ENCODE peak calls at places on chromosomes 3 and 15, in nine cellular contexts. O is HS-5; X is 8988T; S is cerebellar cortex; G is cerebellum; M is PC-3; H is BE2C; C is stomach; K is stimulated activated CD4-positive, alpha-beta T cell treated with anti-CD3 and anti-CD28 coated beads, Interleukin-12 subunit alpha, Interleukin-12 subunit beta, amount 100 ng/mL, for 24 hours. L is an unnamed sample.
A peak's percentile ranks its signal among the peaks of the same experiment; 100 is the strongest.

GRCh38 chr3:4752201-4753072 is 226.8 kb upstream of the BHLHE40 start:
- DNase-seq in H (no peak), C (no peak), O (no peak), S (no peak), X (no peak), K (no peak), M (no peak), G (no peak), L (no peak)

GRCh38 chr3:107521466-107522059 is 1.2 kb upstream of the BBX start:
- DNase-seq in X (no peak), K (no peak), C (no peak), G (no peak), S (no peak), H (no peak), O (no peak), M (no peak), L (peak; percentile 59)

GRCh38 chr3:66442254-66443249 is 58.3 kb downstream of the LRIG1 start:
- DNase-seq in H (peak; percentile 61), G (peak; percentile 55), M (peak; percentile 30), K (no peak), O (no peak), X (no peak), C (peak; percentile 81), S (peak; percentile 47), L (no peak)

GRCh38 chr3:78670087-78670486 is 1097.7 kb downstream of the ROBO1 start:
- DNase-seq in G (no peak), X (no peak), M (no peak), O (no peak), S (no peak), H (no peak), K (no peak), C (no peak), L (no peak)

GRCh38 chr3:48960841-48961413 is 29.1 kb upstream of the P4HTM start:
- DNase-seq in G (no peak), S (no peak), X (no peak), H (no peak), M (no peak), K (no peak), C (no peak), O (no peak), L (no peak)

GRCh38 chr3:54120657-54121403 is 1.5 kb upstream of the CACNA2D3 start:
- DNase-seq in K (no peak), M (no peak), H (peak; percentile 38), O (no peak), G (no peak), X (no peak), S (no peak), C (peak; percentile 27), L (peak; percentile 59)

GRCh38 chr3:45940004-45940780 is 3.1 kb upstream of the CXCR6 start:
- DNase-seq in X (no peak), K (no peak), M (no peak), G (no peak), H (no peak), S (no peak), O (no peak), C (no peak), L (no peak)

GRCh38 chr3:14521611-14522010 is 18.5 kb downstream of the GRIP2 start:
- DNase-seq in O (no peak), H (no peak), G (no peak), M (no peak), X (no peak), C (no peak), S (no peak), K (no peak), L (no peak)

GRCh38 chr15:40092416-40093223 is 16.1 kb downstream of the BMF start:
- DNase-seq in H (no peak), M (no peak), G (no peak), X (no peak), O (no peak), C (no peak), K (no peak), S (no peak), L (no peak)

GRCh38 chr3:141659821-141660597 is 78.1 kb upstream of the RNF7 start:
- DNase-seq in K (no peak), M (peak; percentile 37), C (peak; percentile 64), H (peak; percentile 83), X (peak; percentile 46), S (no peak), G (no peak), O (no peak), L (no peak)

GRCh38 chr3:53243165-53243564 is 12.7 kb downstream of the TKT start:
- DNase-seq in M (no peak), K (no peak), S (no peak), G (no peak), C (no peak), X (no peak), O (no peak), H (peak; percentile 40), L (no peak)

GRCh38 chr15:66848116-66848515 is 146.1 kb downstream of the SMAD6 start:
- DNase-seq in X (no peak), K (no peak), S (no peak), O (no peak), G (no peak), H (no peak), M (no peak), C (no peak), L (no peak)

GRCh38 chr3:136177876-136178275 is 18.3 kb downstream of the MSL2 start:
- DNase-seq in G (no peak), C (no peak), K (no peak), H (no peak), M (no peak), S (no peak), X (no peak), O (no peak), L (no peak)

GRCh38 chr15:38176155-38176554 is 76.5 kb upstream of the SPRED1 start:
- DNase-seq in O (peak; percentile 51), C (no peak), X (no peak), K (no peak), M (peak; percentile 73), G (no peak), H (no peak), S (no peak), L (no peak)

GRCh38 chr3:37139567-37140052 is 34.8 kb downstream of the LRRFIP2 start:
- DNase-seq in H (no peak), M (no peak), X (no peak), G (no peak), C (no peak), O (no peak), S (no peak), K (no peak), L (no peak)

GRCh38 chr3:175211481-175211880 is 352.3 kb downstream of the NAALADL2 start:
- DNase-seq in S (no peak), M (no peak), G (no peak), H (no peak), X (no peak), C (no peak), K (no peak), O (no peak), L (no peak)

GRCh38 chr3:29465836-29466235 is 185.0 kb downstream of the RBMS3 start:
- DNase-seq in S (no peak), G (no peak), K (no peak), M (no peak), X (no peak), O (no peak), C (no peak), H (peak; percentile 25), L (no peak)

L was measured in OCI-LY7.